ENCODE peak calls at places on chromosomes 4 and X, in five cellular contexts. J is sigmoid colon, N is left lung, Q is mammary epithelial cell, B is right cardiac atrium. O is an unnamed sample.

GRCh38 chrX:79708581-79708980 is 306.0 kb upstream of the TBX22 start:
- DNase-seq in J (no peak), N (no peak), Q (no peak), B (no peak), O (no peak)

GRCh38 chr4:142363686-142364085 is 482.4 kb downstream of the INPP4B start:
- DNase-seq in J (no peak), N (no peak), Q (no peak), B (no peak), O (no peak)

GRCh38 chrX:132774312-132774711 is 184.1 kb downstream of the HS6ST2 start:
- DNase-seq in J (no peak), N (no peak), Q (peak; percentile 4), B (no peak), O (no peak)

GRCh38 chr4:52016985-52017384 is 3.2 kb downstream of the LRRC66 start:
- DNase-seq in J (no peak), N (no peak), Q (no peak), B (no peak), O (no peak)

GRCh38 chrX:151505796-151506195 is 57.7 kb upstream of the PASD1 start:
- DNase-seq in J (no peak), N (no peak), Q (peak; percentile 21), B (peak; percentile 25), O (no peak)

GRCh38 chr4:6771229-6771671 is 11.3 kb upstream of the KIAA0232 start:
- DNase-seq in J (peak; percentile 52), N (no peak), Q (peak; percentile 56), B (peak; percentile 82), O (peak; percentile 82)

GRCh38 chrX:47316276-47317025 is 53.9 kb upstream of the ZNF157 start:
- DNase-seq in J (no peak), N (no peak), Q (no peak), B (peak; percentile 52), O (no peak)

GRCh38 chr4:32735856-32736590 is 2015.9 kb downstream of the PCDH7 start:
- DNase-seq in J (no peak), N (no peak), Q (no peak), B (no peak), O (no peak)

GRCh38 chr4:126344472-126344871 is 1029.7 kb downstream of the FAT4 start:
- DNase-seq in J (no peak), N (no peak), Q (no peak), B (no peak), O (no peak)

GRCh38 chr4:5790546-5790857 is 79.5 kb downstream of the EVC start:
- DNase-seq in J (no peak), N (no peak), Q (no peak), B (no peak), O (no peak)

GRCh38 chr4:110614981-110615365 is 7.9 kb downstream of the PITX2 start:
- DNase-seq in J (no peak), N (no peak), Q (no peak), B (no peak), O (no peak)

GRCh38 chr4:579543-580175 is 3.6 kb upstream of the TMEM271 start:
- DNase-seq in J (no peak), N (no peak), Q (no peak), B (no peak), O (no peak)

GRCh38 chr4:578451-579443 is 2.7 kb upstream of the TMEM271 start:
- DNase-seq in J (no peak), N (peak; percentile 55), Q (no peak), B (no peak), O (no peak)

GRCh38 chr4:581181-581580 is 5.1 kb upstream of the TMEM271 start:
- DNase-seq in J (no peak), N (no peak), Q (no peak), B (no peak), O (no peak)

GRCh38 chr4:583820-584219 is 7.7 kb upstream of the TMEM271 start:
- DNase-seq in J (no peak), N (no peak), Q (no peak), B (no peak), O (no peak)

GRCh38 chr4:581753-582361 is 5.8 kb upstream of the TMEM271 start:
- DNase-seq in J (no peak), N (no peak), Q (no peak), B (no peak), O (no peak)
- H3K27me3 ChIP-seq in J (peaks cover 78% of the 10 kb centered on the region), N (peaks cover 79% of the 10 kb centered on the region), Q (peaks cover 28% of the 10 kb centered on the region), B (no peaks in the 10 kb centered on the region), O (peaks cover 36% of the 10 kb centered on the region)

GRCh38 chrX:106728337-106728736 is 1.8 kb downstream of the RNF128 start:
- DNase-seq in J (no peak), N (no peak), Q (no peak), B (no peak), O (no peak)
- H3K27me3 ChIP-seq in J (no peaks in the 10 kb centered on the region), N (peaks cover 23% of the 10 kb centered on the region), Q (no peaks in the 10 kb centered on the region), B (no peaks in the 10 kb centered on the region), O (peaks cover 10% of the 10 kb centered on the region)

GRCh38 chrX:25022499-25023325 is 6.9 kb upstream of the ARX start:
- DNase-seq in J (no peak), N (no peak), Q (no peak), B (no peak), O (no peak)

GRCh38 chrX:25019707-25020390 is 4.1 kb upstream of the ARX start:
- DNase-seq in J (no peak), N (no peak), Q (no peak), B (no peak), O (no peak)

GRCh38 chrX:25018682-25019081 is 2.9 kb upstream of the ARX start:
- DNase-seq in J (no peak), N (no peak), Q (no peak), B (no peak), O (no peak)

GRCh38 chrX:25020391-25021131 is 4.8 kb upstream of the ARX start:
- DNase-seq in J (no peak), N (no peak), Q (no peak), B (peak; percentile 51), O (no peak)

DNA sequence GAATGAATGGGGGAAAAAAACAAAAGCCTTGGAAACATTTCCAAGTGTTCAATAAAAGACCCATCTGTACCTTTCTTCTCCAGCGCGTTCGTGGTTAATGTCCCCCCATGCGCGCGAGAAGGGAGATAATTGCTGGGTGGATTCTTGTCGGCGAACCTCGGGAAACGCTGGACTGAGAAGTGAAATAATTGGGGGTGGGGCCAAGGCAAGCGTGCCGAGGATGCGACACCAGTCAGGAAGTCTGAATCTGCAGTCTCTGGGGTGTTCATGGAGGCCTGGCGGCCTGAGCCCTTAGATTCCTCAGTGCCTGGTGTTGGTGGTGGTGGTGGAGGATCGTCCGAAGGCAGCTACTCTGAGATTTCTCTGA is 5.3 kb upstream of the ARX start:
- DNase-seq in J (no peak), N (no peak), Q (no peak), B (no peak), O (no peak)
- H3K27me3 ChIP-seq in J (peaks cover 80% of the 10 kb centered on the region), N (peaks cover 100% of the 10 kb centered on the region), Q (peaks cover 18% of the 10 kb centered on the region), B (no peaks in the 10 kb centered on the region), O (peaks cover 4% of the 10 kb centered on the region)

GRCh38 chr4:973431-974397 is at the start of gene DGKQ:
- DNase-seq in J (peak; percentile 94), N (peak; percentile 97), Q (peak; percentile 69), B (peak; percentile 95), O (peak; percentile 93)
- H3K27me3 ChIP-seq in J (peaks cover 4% of the 10 kb centered on the region), N (no peaks in the 10 kb centered on the region), Q (no peaks in the 10 kb centered on the region), B (no peaks in the 10 kb centered on the region), O (no peaks in the 10 kb centered on the region)

GRCh38 chr4:84498203-84499026 is 677 bp downstream of the NKX6-1 start:
- DNase-seq in J (no peak), N (peak; percentile 78), Q (peak; percentile 24), B (peak; percentile 62), O (no peak)
- H3K27me3 ChIP-seq in J (peaks cover 100% of the 10 kb centered on the region), N (peaks cover 100% of the 10 kb centered on the region), Q (peaks cover 82% of the 10 kb centered on the region), B (no peaks in the 10 kb centered on the region), O (peaks cover 100% of the 10 kb centered on the region)

DNA sequence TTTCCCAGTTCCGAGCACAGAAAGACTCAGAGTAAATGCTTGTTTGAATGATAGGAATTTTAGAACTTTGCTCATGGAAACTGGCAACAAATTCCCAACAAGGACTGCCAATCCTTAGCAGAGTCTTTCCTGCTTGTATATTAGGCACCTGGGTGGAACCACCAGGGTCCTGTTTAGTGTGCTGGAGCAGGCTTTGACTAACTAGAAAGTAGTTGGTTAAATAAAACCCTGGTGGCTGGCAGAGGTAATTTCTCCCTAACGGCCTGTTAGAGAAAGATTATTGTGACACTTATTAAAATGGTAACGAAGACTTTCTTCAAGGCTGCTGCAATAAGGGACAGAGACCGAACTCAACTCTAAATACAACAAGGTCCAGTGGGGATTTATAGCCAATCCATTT is 103.6 kb upstream of the TEX13D start:
- DNase-seq in J (no peak), N (no peak), Q (no peak), B (no peak), O (no peak)
- H3K27me3 ChIP-seq in J (no peaks in the 10 kb centered on the region), N (no peaks in the 10 kb centered on the region), Q (no peaks in the 10 kb centered on the region), B (no peaks in the 10 kb centered on the region), O (no peaks in the 10 kb centered on the region)

GRCh38 chrX:135632353-135632752 is 81.1 kb upstream of the CT45A1 start:
- DNase-seq in J (no peak), N (no peak), Q (no peak), B (no peak), O (no peak)
- H3K27me3 ChIP-seq in J (no peaks in the 10 kb centered on the region), N (no peaks in the 10 kb centered on the region), Q (no peaks in the 10 kb centered on the region), B (no peaks in the 10 kb centered on the region), O (no peaks in the 10 kb centered on the region)

DNA sequence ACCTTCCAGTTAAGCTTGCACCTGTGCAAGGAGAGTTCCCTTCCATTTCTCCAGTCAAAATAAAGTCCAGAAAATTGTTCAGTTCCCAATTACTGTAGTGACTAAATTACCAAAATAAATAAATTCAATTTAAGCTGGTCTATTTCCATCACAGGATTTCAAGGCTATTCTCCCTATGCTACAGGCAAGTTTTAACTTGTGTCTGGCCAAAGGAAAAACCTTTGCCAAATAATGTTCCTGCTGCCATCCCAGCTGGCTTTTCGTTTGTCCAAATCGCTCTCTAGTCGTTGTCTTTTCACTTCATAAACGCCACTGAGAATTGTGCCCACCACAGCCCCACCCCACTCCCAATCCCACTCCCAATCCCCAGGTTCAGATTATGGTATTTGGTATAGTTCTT is 2.4 kb downstream of the KCTD8 start:
- DNase-seq in J (no peak), N (no peak), Q (no peak), B (no peak), O (no peak)
- H3K27me3 ChIP-seq in J (peaks cover 17% of the 10 kb centered on the region), N (peaks cover 75% of the 10 kb centered on the region), Q (peaks cover 35% of the 10 kb centered on the region), B (no peaks in the 10 kb centered on the region), O (peaks cover 39% of the 10 kb centered on the region)

O was measured in tibial artery.